ENCODE peak calls at places on chromosome 16, in six cellular contexts. A is cardiac muscle cell, V is natural killer cell, G is Caco-2, U is tibial nerve, C is ovary. Q is an unnamed sample.

GRCh38 chr16:81779540-81780320 is 639 bp downstream of the PLCG2 start:
- DNase-seq in C (no peak), V (peak; percentile 41), G (peak; percentile 40), A (no peak), U (no peak), Q (no peak)

GRCh38 chr16:18945233-18945632 is 19.0 kb upstream of the SMG1 start:
- DNase-seq in A (no peak), U (no peak), G (no peak), V (no peak), C (no peak), Q (no peak)

GRCh38 chr16:48041861-48042435 is 113.8 kb downstream of the ABCC12 start:
- DNase-seq in A (no peak), U (no peak), V (no peak), C (no peak), G (peak; percentile 51), Q (no peak)

GRCh38 chr16:21116148-21116693 is 34.4 kb downstream of the DNAH3 start:
- DNase-seq in U (no peak), V (no peak), A (peak; percentile 45), C (no peak), G (no peak), Q (peak; percentile 32)

GRCh38 chr16:79868841-79869240 is 268.3 kb upstream of the MAF start:
- DNase-seq in A (no peak), G (no peak), U (no peak), V (no peak), C (no peak), Q (no peak)

GRCh38 chr16:76345093-76345735 is 68.0 kb downstream of the CNTNAP4 start:
- DNase-seq in C (no peak), V (no peak), U (no peak), A (peak; percentile 98), G (no peak), Q (peak; percentile 97)

GRCh38 chr16:88437367-88437964 is 15.6 kb upstream of the ZFPM1 start:
- DNase-seq in G (peak; percentile 83), C (peak; percentile 64), U (no peak), V (peak; percentile 62), A (peak; percentile 43), Q (peak; percentile 29)

GRCh38 chr16:3094289-3095027 is 4.6 kb downstream of the ZSCAN10 start:
- DNase-seq in V (no peak), C (no peak), G (peak; percentile 32), U (no peak), A (peak; percentile 63), Q (peak; percentile 53)

GRCh38 chr16:3807425-3808123 is 72.9 kb downstream of the CREBBP start:
- DNase-seq in V (no peak), C (no peak), G (no peak), A (no peak), U (no peak), Q (no peak)

GRCh38 chr16:88447881-88448280 is 5.2 kb upstream of the ZFPM1 start:
- DNase-seq in G (no peak), A (no peak), C (no peak), V (no peak), U (no peak), Q (no peak)

GRCh38 chr16:70475054-70475871 is 20.9 kb downstream of the FCSK start:
- DNase-seq in C (no peak), A (no peak), G (no peak), V (no peak), U (no peak), Q (no peak)

GRCh38 chr16:80694950-80695471 is 109.4 kb downstream of the CDYL2 start:
- DNase-seq in G (no peak), A (peak; percentile 24), V (no peak), U (no peak), C (no peak), Q (no peak)

DNA sequence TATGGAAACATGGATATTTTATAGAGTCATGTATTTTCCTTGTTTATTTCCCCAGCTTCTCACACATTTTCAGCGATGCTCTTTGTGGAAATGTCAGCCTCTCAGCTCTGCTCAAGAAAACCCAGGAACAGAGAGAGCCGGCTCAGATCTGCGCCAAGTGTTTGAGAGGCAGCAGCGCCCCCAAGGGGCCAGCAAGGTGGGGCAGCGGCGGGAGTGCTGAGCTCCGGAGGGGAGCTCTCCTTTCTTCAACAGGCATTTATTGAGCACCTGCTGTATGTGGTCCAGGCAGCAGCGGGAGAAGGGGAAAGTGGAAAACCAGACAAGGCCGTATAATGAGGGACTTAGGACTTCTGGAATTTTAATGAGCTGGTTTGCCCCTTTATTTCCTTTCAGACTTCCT is 421.1 kb upstream of the C16orf82 start:
- DNase-seq in U (no peak), V (peak; percentile 37), G (peak; percentile 50), A (no peak), C (no peak), Q (no peak)
- TF ChIP-seq CTCF in U (no peak), V (peak; percentile 58), G (peak; percentile 34), A (no peak), C (no peak), Q (no peak)

DNA sequence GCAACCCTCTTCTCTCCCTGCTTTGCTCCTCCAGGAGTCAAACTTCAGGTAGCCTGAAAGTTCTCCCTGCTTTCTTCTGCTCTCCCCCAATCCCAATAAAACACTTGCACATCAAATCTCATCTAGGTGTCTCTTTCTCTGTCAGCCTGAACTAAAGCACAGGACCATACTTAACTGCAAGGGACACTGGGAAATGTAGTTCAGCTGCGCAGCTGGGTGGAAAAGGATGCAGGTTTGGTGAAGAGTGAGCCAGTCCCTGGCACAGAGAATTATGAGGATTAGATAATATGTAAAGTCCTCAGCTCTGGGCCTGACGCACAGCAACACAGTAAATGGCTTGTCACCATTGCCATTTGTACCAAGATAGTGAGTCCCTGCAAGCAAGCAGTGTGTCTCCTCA is 29.5 kb upstream of the IRX3 start:
- DNase-seq in V (no peak), U (no peak), G (no peak), A (no peak), C (no peak), Q (no peak)
- TF ChIP-seq CTCF in V (no peak), U (no peak), G (no peak), A (no peak), C (no peak), Q (no peak)

DNA sequence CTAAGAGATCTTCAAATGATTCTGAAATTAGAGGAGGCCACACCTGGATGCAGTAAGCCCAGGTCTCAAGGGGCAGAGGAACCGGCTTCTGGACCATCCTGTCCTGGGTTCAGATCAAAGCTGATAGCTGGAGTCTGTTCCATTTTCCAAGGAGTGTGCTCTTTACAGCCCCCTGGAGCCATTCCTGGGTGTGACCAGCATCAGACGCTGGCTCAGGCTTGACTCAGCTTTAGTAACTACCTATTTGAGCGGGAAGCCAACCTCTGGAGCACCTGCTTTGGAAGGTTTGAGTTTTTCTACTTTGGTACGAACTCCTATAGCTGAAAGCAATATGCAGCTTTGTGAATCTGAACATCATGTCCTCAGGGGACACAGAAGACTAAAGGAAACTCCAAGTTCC is 12.9 kb upstream of the BBS2 start:
- DNase-seq in A (no peak), G (peak; percentile 20), V (no peak), C (no peak), U (no peak), Q (no peak)
- TF ChIP-seq CTCF in A (no peak), G (peak; percentile 30), V (no peak), C (no peak), U (no peak), Q (no peak)

GRCh38 chr16:89490386-89491237 is at the start of gene ANKRD11:
- DNase-seq in V (peak; percentile 98), G (peak; percentile 100), A (peak; percentile 100), C (peak; percentile 98), U (peak; percentile 96), Q (peak; percentile 100)

GRCh38 chr16:89489040-89489721 is 1.2 kb downstream of the ANKRD11 start:
- DNase-seq in A (peak; percentile 98), V (peak; percentile 74), C (peak; percentile 85), U (peak; percentile 92), G (peak; percentile 90), Q (peak; percentile 96)

GRCh38 chr16:89489731-89490385 is 503 bp downstream of the ANKRD11 start:
- DNase-seq in A (no peak), G (no peak), V (no peak), C (peak; percentile 57), U (no peak), Q (no peak)

GRCh38 chr16:89491974-89492687 is 1.8 kb upstream of the ANKRD11 start:
- DNase-seq in U (no peak), G (no peak), V (no peak), A (no peak), C (no peak), Q (peak; percentile 56)

DNA sequence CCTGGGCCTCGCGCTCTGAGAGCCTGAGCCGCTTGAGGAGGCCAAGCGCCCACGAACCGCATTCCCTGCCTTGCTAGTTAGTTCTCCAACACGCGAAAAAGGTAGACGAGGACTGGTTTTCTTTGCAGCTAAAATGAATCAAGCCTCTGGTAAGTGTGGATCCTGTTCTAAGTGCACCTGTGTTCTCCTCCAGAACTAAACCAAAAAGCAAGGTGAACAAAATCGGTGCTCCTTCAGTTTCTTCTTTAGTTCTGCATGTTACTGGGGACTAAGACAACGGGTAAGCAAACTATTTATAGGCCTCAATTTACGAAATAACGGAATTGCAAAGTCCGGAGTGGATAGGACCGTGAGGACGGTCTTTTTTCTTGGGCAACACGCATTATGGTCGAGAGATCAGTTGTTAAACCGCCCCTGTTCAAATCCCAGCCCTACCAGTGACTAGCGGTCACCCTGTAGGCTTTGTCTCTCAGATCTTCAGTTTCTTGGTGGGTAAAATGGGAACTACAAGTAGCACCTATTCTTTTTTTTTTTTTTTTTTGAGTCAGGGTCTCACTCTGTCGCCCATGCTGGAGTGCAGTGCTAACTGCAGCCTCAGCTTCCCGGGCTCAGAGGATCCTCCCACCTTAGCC is 993 bp upstream of the ANKRD11 start:
- DNase-seq in C (no peak), U (no peak), V (no peak), A (peak; percentile 40), G (peak; percentile 42), Q (no peak)
- TF ChIP-seq CTCF in C (no peak), U (no peak), V (peak; percentile 38), A (peak; percentile 12), G (peak; percentile 34), Q (peak; percentile 12)

GRCh38 chr16:53886482-53887378 is 182.8 kb downstream of the FTO start:
- DNase-seq in V (no peak), A (no peak), U (no peak), C (no peak), G (no peak), Q (no peak)

GRCh38 chr16:53891409-53892139 is 187.6 kb downstream of the FTO start:
- DNase-seq in C (no peak), A (no peak), U (no peak), G (no peak), V (no peak), Q (no peak)

GRCh38 chr16:53884748-53885147 is 180.8 kb downstream of the FTO start:
- DNase-seq in C (no peak), G (no peak), A (no peak), U (no peak), V (no peak), Q (peak; percentile 19)

GRCh38 chr16:53892155-53892554 is 188.2 kb downstream of the FTO start:
- DNase-seq in A (peak; percentile 90), G (peak; percentile 82), C (peak; percentile 46), V (peak; percentile 35), U (no peak), Q (peak; percentile 74)

GRCh38 chr16:53888222-53888621 is 184.3 kb downstream of the FTO start:
- DNase-seq in U (no peak), C (no peak), V (no peak), G (no peak), A (no peak), Q (no peak)
- TF ChIP-seq CTCF in U (no peak), C (no peak), V (no peak), G (no peak), A (no peak), Q (no peak)

Q was measured in fibroblast of mammary gland.